ENCODE peak calls at places on chromosomes 2 and 18, in six cellular contexts. Y, C, X, D, Q and N are unnamed samples. For H3K4me1, the result is how much of the 10 kb centered on the place peaks cover.

GRCh38 chr2:99928472-99929053 is 213.8 kb downstream of the AFF3 start:
- DNase-seq in Y (no peak), C (no peak), X (no peak), D (no peak), Q (no peak), N (no peak)

GRCh38 chr2:11578081-11578948 is 44.5 kb downstream of the GREB1 start:
- DNase-seq in Y (no peak), C (no peak), X (no peak), D (no peak), Q (no peak), N (no peak)

GRCh38 chr2:156401863-156402262 is 34.3 kb upstream of the GPD2 start:
- DNase-seq in Y (no peak), C (no peak), X (no peak), D (no peak), Q (no peak), N (no peak)

GRCh38 chr18:56575819-56576663 is 62.4 kb downstream of the TXNL1 start:
- DNase-seq in Y (no peak), C (no peak), X (peak), D (peak), Q (peak), N (no peak)

GRCh38 chr18:5251117-5251516 is 44.4 kb downstream of the ZBTB14 start:
- DNase-seq in Y (no peak), C (no peak), X (no peak), D (no peak), Q (no peak), N (no peak)

GRCh38 chr2:43885233-43885632 is 46.5 kb downstream of the ABCG8 start:
- DNase-seq in Y (no peak), C (no peak), X (no peak), D (no peak), Q (no peak), N (no peak)

GRCh38 chr2:75311993-75312392 is 112.7 kb upstream of the TACR1 start:
- DNase-seq in Y (no peak), C (no peak), X (no peak), D (no peak), Q (peak), N (no peak)

GRCh38 chr2:151363709-151364108 is 6.3 kb downstream of the TNFAIP6 start:
- DNase-seq in Y (peak), C (no peak), X (peak), D (peak), Q (no peak), N (peak)

GRCh38 chr2:120875431-120875830 is 139.8 kb downstream of the GLI2 start:
- DNase-seq in Y (peak), C (peak), X (no peak), D (no peak), Q (no peak), N (no peak)

GRCh38 chr2:217316743-217317142 is 456.9 kb upstream of the TNP1 start:
- DNase-seq in Y (no peak), C (no peak), X (no peak), D (no peak), Q (peak), N (no peak)

DNA sequence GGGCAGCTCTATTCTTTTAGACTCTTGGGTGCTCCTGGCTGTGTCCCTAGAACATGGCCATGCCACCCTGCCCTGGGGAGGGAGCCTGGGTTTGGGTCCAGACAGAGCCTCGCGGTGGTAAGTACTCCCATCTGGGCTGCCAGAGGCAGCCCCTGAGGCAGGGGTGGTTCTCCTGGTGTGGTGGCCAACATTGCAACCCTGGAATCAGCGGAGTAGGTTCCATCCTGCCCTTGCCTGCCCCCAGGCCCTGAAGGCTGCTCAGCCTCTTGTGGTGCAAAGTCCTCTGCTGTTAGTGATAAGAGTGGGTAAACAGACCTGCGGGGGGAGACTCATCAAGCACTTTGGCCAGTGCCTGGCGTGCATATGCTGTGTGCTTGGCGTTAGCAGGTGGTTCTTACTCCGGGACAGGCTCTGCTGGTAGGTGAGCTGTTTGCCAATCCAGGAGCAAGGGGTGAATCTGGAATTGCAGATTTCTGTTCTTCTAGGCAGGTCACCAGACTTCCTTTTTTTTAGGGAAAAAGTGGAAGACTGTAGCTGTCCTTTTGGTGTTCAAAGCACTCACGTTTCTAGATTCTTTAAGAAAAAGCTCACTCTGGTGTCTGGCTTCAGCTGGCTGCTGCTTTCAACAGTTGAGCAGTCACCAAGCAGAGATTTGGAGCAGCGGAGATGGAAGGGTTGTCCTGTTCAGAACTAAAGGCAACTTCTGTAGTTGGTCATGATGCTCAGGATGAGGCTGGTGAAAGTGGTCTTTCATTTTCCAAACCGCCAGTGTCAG is 3.2 kb downstream of the CNNM3 start:
- DNase-seq in Y (peak), C (no peak), X (no peak), D (no peak), Q (no peak), N (peak)
- H3K4me1 ChIP-seq in Y (half or more), C (half or more), X (under half), D (under half), Q (under half), N (half or more)

DNA sequence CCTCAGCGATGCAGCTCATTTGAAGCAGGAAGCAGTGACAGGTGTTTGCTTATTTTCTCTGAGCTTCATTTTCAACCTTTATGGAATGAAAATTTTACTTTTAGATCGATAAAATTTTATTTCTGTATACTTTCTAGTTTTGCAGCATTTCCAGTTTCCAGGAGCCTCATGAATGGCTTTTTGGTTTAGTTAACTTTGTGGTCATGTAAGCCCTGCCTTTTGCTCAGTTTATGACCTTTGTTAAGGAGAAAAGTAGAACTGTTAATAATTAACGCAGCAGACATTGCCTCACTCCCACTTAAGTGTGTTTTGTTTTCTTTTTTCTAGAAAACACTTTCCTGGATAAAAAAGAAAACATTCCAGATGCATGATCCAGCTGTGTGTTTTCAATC is 4.4 kb upstream of the FARP2 start:
- DNase-seq in Y (no peak), C (no peak), X (no peak), D (no peak), Q (no peak), N (no peak)
- H3K27ac ChIP-seq in Y (no peak), C (no peak), X (no peak), D (no peak), Q (no peak), N (no peak)

DNA sequence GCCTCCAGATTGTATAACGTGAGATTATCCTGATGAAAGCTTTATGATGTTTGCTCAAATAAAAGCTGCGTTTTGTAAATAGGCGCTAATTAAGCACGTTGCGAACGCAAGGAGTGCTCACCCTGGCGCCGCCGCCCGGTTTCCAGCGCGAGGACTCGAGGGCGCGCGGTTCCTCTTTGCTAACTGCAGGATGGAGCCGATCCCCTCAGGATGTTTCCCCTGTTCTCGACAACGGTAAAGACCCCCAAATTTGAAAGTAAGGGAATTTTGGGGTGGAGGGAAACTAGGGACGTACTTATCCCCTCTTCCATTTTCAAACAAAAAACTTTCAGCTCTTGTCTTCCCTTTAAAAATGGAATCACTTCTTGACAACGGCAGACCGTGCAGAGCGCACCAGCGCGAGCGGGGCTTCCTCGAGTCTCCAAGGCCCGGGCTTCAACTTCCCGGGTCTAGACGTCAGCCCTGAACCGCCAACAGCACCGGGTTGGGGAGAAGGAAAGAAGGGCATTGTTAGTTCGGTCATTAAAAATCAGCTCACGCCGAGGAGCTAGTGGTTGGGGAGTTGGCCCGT is 1.1 kb upstream of the GBX2 start:
- DNase-seq in Y (no peak), C (no peak), X (no peak), D (no peak), Q (no peak), N (no peak)
- H3K4me3 ChIP-seq in Y (no peak), C (no peak), X (no peak), D (no peak), Q (no peak), N (no peak)

GRCh38 chr2:54598347-54599325 is 124.8 kb upstream of the EML6 start:
- DNase-seq in Y (no peak), C (no peak), X (no peak), D (no peak), Q (no peak), N (peak)

GRCh38 chr2:54599914-54600313 is 123.5 kb upstream of the EML6 start:
- DNase-seq in Y (peak), C (no peak), X (peak), D (peak), Q (no peak), N (peak)

GRCh38 chr2:54601339-54601738 is 122.1 kb upstream of the EML6 start:
- DNase-seq in Y (no peak), C (no peak), X (no peak), D (no peak), Q (no peak), N (no peak)

GRCh38 chr2:54597153-54597827 is 126.2 kb upstream of the EML6 start:
- DNase-seq in Y (no peak), C (no peak), X (no peak), D (no peak), Q (no peak), N (peak)

GRCh38 chr2:54599326-54599710 is 124.1 kb upstream of the EML6 start:
- DNase-seq in Y (no peak), C (no peak), X (peak), D (no peak), Q (no peak), N (no peak)
- H3K4me1 ChIP-seq in Y (half or more), C (half or more), X (under half), D (half or more), Q (under half), N (half or more)

GRCh38 chr2:199384043-199384442 is 73.7 kb downstream of the SATB2 start:
- DNase-seq in Y (no peak), C (no peak), X (no peak), D (no peak), Q (no peak), N (no peak)
- H3K27ac ChIP-seq in Y (no peak), C (no peak), X (no peak), D (no peak), Q (no peak), N (no peak)

GRCh38 chr2:170817999-170818293 is 1.3 kb downstream of the GAD1 start:
- DNase-seq in Y (no peak), C (no peak), X (no peak), D (no peak), Q (no peak), N (no peak)
- H3K4me3 ChIP-seq in Y (no peak), C (no peak), X (peak), D (peak), Q (peak), N (peak)

GRCh38 chr2:96763511-96764252 is 3.0 kb downstream of the CNNM4 start:
- DNase-seq in Y (no peak), C (no peak), X (no peak), D (no peak), Q (peak), N (no peak)
- H3K4me1 ChIP-seq in Y (half or more), C (half or more), X (under half), D (half or more), Q (half or more), N (under half)

GRCh38 chr2:224513991-224514390 is 71.2 kb downstream of the CUL3 start:
- DNase-seq in Y (no peak), C (no peak), X (no peak), D (no peak), Q (no peak), N (no peak)

GRCh38 chr2:224520064-224520463 is 65.1 kb downstream of the CUL3 start:
- DNase-seq in Y (no peak), C (peak), X (peak), D (peak), Q (no peak), N (no peak)

GRCh38 chr2:224517963-224518362 is 67.2 kb downstream of the CUL3 start:
- DNase-seq in Y (no peak), C (no peak), X (no peak), D (no peak), Q (peak), N (no peak)

GRCh38 chr2:224523626-224524577 is 61.3 kb downstream of the CUL3 start:
- DNase-seq in Y (no peak), C (no peak), X (no peak), D (peak), Q (no peak), N (no peak)

DNA sequence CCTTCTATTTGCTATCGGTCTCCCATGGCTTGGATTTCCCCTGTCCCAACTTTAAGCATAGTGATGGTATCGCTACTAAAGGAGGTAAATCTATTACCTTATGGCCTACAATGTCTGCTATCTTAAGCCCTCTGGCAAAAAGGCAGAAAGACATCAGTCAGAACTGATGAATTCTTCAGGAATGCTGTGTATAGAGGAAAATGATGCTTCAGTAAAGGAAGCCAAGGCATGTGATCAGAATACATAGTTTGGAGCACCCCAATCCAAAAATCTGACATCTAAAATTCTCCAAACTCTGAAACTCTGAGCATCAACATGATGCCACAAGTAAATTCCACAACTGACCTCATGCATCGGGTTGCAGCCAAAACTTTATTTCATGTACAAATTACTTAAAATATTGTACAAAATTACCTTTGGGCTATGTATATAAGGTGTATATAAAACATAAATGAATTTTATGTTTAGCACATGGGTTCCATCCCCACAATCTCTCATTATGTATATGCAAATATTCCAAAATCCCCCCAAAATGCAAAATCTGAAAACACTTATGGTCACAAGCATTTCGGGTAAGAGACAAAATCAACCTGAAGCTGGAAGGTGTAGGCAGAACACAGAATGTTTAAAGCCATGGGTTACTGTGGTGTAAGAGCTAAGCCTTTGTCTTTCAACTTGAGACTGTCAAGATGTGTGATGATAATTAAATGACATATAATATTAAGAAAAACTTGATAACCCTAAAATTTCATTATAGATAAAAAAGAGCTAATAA is 66.2 kb downstream of the CUL3 start:
- DNase-seq in Y (no peak), C (no peak), X (peak), D (no peak), Q (peak), N (no peak)
- H3K27ac ChIP-seq in Y (no peak), C (no peak), X (peak), D (no peak), Q (peak), N (no peak)

DNA sequence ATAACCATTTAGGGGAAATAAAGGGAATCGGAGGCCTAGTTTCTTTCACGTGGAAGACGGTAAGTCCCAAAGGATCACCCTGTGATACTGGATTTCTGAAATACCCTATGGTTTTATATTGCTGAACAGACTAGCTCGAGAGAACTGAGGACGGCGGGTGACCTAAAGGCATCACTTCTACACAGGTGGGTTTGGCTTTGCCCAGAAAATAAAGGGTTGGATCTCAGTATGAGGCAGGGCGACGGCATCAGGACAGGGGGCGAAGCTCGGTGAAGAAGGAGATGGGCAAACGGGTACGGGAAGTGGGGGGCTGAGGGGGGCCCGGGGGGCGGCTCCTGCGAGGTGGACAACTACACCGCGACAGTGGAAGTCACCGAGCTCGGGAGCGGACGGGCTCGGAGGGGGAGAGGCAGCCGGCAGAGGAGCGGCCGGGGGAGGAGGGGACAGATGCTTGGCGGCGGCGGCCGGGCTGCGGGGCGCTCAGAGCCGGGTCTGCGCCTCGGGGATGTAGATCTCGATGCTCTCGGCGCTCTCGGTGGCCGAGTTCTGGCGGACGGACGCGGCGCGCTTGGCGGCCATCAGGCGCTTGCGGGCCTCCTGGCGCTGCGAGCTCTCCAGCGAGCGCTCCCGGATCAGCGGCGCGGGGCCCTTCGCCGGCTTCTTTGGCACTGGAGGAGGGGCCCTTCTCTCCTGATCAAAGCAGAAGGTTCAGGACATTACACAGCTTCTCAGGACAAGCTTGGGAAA is 48.9 kb downstream of the TGIF1 start:
- DNase-seq in Y (peak), C (no peak), X (no peak), D (no peak), Q (no peak), N (peak)
- H3K4me3 ChIP-seq in Y (peak), C (no peak), X (peak), D (no peak), Q (no peak), N (peak)

DNA sequence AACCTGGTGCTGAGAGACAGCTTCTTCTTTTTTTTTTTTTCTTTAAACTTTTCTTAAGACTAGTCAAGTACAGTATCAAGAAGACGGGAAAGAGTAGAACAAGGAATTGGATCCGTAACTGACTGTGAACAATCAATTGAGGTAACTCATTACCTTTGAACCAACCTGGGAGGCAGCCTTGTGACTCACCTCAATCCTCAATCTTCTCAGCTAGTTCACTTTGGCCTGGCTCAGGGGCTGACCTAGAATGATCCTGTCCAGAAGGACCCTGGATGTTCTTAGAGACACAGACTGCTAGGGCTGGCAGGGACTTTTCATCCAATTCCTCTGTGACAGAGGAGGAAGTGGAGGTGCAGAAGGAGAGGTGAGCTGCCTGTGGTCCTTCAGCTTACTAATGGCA is 1.5 kb upstream of the LTBP1 start:
- DNase-seq in Y (no peak), C (no peak), X (no peak), D (no peak), Q (no peak), N (no peak)
- H3K4me1 ChIP-seq in Y (under half), C (under half), X (under half), D (under half), Q (under half), N (under half)